ENCODE peak calls at places on chromosomes 6 and 20, in nine cellular contexts. F, Y, J, A, Z, O, M, E and P are unnamed samples. For H3K4me1, the result is how much of the 10 kb centered on the place peaks cover.

GRCh38 chr6:17986656-17987575 is 519 bp downstream of the KIF13A start:
- DNase-seq in F (peak), Y (peak), J (peak), A (peak), Z (peak), O (peak), M (peak), E (peak), P (peak)

GRCh38 chr20:1392443-1392692 is 486 bp downstream of the FKBP1A start:
- DNase-seq in F (no peak), Y (no peak), J (no peak), A (no peak), Z (no peak), O (peak), M (no peak), E (no peak), P (no peak)

GRCh38 chr6:56713285-56713684 is 70.6 kb upstream of the DST start:
- DNase-seq in F (no peak), Y (peak), J (peak), A (no peak), Z (no peak), O (peak), M (no peak), E (peak), P (peak)

GRCh38 chr6:154925130-154925529 is 70.0 kb upstream of the TIAM2 start:
- DNase-seq in F (no peak), Y (no peak), J (no peak), A (no peak), Z (no peak), O (no peak), M (no peak), E (no peak), P (no peak)

GRCh38 chr6:14883921-14884320 is 361.9 kb upstream of the JARID2 start:
- DNase-seq in F (no peak), Y (peak), J (no peak), A (no peak), Z (no peak), O (no peak), M (no peak), E (no peak), P (no peak)

GRCh38 chr6:1773697-1774096 is 164.0 kb downstream of the FOXC1 start:
- DNase-seq in F (no peak), Y (no peak), J (no peak), A (no peak), Z (no peak), O (no peak), M (no peak), E (no peak), P (no peak)

GRCh38 chr6:1605822-1606532 is 3.7 kb upstream of the FOXC1 start:
- DNase-seq in F (no peak), Y (no peak), J (no peak), A (no peak), Z (no peak), O (no peak), M (no peak), E (no peak), P (no peak)

GRCh38 chr6:158642097-158642601 is 2.4 kb downstream of the DYNLT1 start:
- DNase-seq in F (no peak), Y (no peak), J (peak), A (peak), Z (no peak), O (no peak), M (no peak), E (peak), P (no peak)

GRCh38 chr6:39411465-39411864 is 89.0 kb upstream of the KCNK16 start:
- DNase-seq in F (no peak), Y (no peak), J (no peak), A (no peak), Z (no peak), O (no peak), M (no peak), E (no peak), P (no peak)

GRCh38 chr6:1667805-1668175 is 58.1 kb downstream of the FOXC1 start:
- DNase-seq in F (no peak), Y (no peak), J (no peak), A (no peak), Z (no peak), O (no peak), M (no peak), E (no peak), P (no peak)

GRCh38 chr6:144882425-144882824 is 597.3 kb downstream of the UTRN start:
- DNase-seq in F (no peak), Y (no peak), J (no peak), A (no peak), Z (no peak), O (no peak), M (no peak), E (no peak), P (no peak)
- H3K4me1 ChIP-seq in F (under half), Y (under half), J (under half), A (under half), Z (under half), O (under half), M (under half), E (under half), P (under half)

GRCh38 chr20:14193885-14194284 is 143.5 kb downstream of the FLRT3 start:
- DNase-seq in F (no peak), Y (peak), J (no peak), A (no peak), Z (peak), O (no peak), M (no peak), E (no peak), P (no peak)
- TF ChIP-seq CTCF in F (no peak), Y (no peak), J (no peak), A (no peak), Z (no peak), O (no peak), M (no peak), E (no peak), P (no peak)

GRCh38 chr6:37242429-37243052 is 15.0 kb upstream of the TBC1D22B start:
- DNase-seq in F (peak), Y (peak), J (peak), A (no peak), Z (peak), O (no peak), M (no peak), E (peak), P (no peak)

GRCh38 chr6:37239511-37239910 is 18.1 kb upstream of the TBC1D22B start:
- DNase-seq in F (no peak), Y (no peak), J (no peak), A (no peak), Z (no peak), O (no peak), M (no peak), E (no peak), P (no peak)

GRCh38 chr6:37239950-37240713 is 17.4 kb upstream of the TBC1D22B start:
- DNase-seq in F (peak), Y (peak), J (peak), A (peak), Z (no peak), O (peak), M (peak), E (peak), P (peak)

GRCh38 chr6:37242042-37242428 is 15.5 kb upstream of the TBC1D22B start:
- DNase-seq in F (no peak), Y (no peak), J (no peak), A (no peak), Z (no peak), O (no peak), M (no peak), E (no peak), P (no peak)

GRCh38 chr6:37241131-37241530 is 16.4 kb upstream of the TBC1D22B start:
- DNase-seq in F (no peak), Y (no peak), J (no peak), A (no peak), Z (no peak), O (no peak), M (no peak), E (no peak), P (no peak)
- H3K4me1 ChIP-seq in F (half or more), Y (under half), J (half or more), A (under half), Z (half or more), O (under half), M (half or more), E (half or more), P (under half)

DNA sequence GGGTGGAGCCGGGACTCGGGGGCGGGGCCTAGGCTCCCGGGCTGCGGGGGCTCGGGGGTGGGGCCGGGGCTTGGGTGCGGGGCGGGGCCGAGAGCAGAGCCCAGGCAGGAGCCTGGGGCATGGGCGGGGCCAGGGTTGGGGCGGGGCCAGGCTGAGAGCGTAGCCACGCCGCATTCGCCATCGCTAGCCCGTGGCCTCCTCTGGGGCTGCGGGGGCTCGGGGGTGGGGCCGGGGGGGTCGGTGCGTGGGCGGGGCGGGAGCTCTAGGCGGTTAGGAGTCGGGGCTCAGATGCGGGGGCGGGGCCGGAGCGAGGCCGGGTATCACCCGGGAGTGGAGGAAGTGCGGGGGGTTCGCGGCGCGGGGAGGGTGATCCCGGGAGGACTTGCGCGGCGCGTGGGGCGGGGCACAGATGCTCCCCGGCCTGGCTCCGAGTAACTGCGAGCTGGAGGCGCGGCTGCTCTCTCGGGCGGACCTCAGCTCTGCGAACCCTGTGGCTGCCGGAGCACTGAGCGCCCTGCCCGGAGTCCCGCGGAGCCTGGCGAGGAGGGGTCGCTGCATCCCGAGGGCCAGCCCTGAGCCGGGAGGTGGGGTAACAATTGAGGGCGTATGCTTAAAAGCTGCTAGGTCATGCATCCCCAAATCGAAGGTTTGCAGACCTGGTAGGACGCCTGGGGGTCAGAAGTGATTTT is 434 bp upstream of the ECI2 start:
- DNase-seq in F (peak), Y (peak), J (peak), A (peak), Z (peak), O (peak), M (peak), E (peak), P (peak)
- TF ChIP-seq CTCF in F (peak), Y (no peak), J (no peak), A (no peak), Z (no peak), O (no peak), M (peak), E (no peak), P (no peak)

DNA sequence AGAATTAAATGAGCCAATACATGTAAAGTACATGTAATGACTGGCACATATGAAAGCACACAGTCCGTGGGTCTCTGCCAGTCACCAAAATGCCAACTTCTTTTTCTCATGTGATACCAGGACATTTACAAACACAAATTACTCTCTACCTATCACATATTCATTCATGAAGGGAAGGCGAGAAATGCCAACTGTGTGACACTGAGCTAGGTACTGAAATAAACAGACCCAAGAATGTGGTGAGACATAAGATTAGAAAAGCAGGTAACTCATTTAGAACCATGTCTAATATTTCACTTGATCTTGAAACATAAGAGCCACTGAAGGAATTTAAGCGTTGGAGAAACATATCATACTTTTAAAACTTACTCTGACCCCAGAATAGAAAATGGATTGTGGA is 41.4 kb downstream of the HBS1L start:
- DNase-seq in F (no peak), Y (no peak), J (no peak), A (no peak), Z (no peak), O (no peak), M (no peak), E (no peak), P (no peak)
- H3K4me1 ChIP-seq in F (under half), Y (under half), J (under half), A (under half), Z (under half), O (under half), M (under half), E (under half), P (under half)

DNA sequence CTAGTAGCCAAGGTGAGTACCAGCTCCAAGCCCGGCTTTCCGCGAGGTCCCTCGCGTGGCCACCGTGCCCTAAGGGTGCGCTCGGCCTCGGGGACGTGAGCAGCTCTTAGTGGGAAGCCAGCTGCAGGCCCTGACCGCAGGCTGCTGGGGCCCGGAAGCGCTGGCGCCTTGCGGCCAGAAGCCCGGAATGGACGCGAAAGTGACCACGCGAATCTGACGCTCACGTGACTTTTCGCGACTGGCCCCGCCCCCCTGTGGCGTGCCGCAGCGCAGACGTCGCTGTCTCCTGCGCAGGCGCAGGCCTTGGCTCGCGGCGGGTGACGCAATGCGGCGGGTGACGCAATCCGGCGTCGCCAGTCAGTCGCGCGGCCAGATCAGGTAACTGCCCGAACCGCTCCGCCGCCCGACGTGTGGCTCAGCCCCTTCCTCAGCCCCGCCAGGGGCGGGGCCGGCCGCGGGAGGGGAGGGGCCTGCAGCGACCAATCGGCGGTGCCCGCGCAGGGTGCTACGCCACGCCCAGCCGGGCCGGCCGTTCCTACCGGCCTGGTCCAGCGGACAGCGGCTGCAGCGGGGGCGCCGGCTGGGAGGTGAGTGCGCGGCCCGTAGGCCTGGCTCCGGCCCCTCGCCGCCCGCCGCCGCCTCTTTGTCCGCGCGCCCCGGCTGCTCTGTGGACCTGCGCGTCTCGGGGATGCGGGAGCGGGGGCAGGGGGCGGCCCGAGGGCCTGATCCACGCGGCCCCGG is at the start of gene GZF1:
- DNase-seq in F (peak), Y (peak), J (peak), A (peak), Z (peak), O (peak), M (peak), E (peak), P (peak)
- TF ChIP-seq CTCF in F (peak), Y (no peak), J (no peak), A (peak), Z (no peak), O (no peak), M (peak), E (no peak), P (peak)

GRCh38 chr20:34052414-34052813 is 58.7 kb downstream of the RALY start:
- DNase-seq in F (no peak), Y (no peak), J (no peak), A (no peak), Z (no peak), O (no peak), M (no peak), E (no peak), P (no peak)
- H3K4me1 ChIP-seq in F (under half), Y (under half), J (under half), A (under half), Z (under half), O (under half), M (half or more), E (under half), P (under half)

GRCh38 chr6:6586167-6586566 is 2.4 kb upstream of the LY86 start:
- DNase-seq in F (no peak), Y (no peak), J (no peak), A (no peak), Z (no peak), O (no peak), M (no peak), E (no peak), P (no peak)

GRCh38 chr6:6582111-6582510 is 6.4 kb upstream of the LY86 start:
- DNase-seq in F (no peak), Y (no peak), J (no peak), A (no peak), Z (no peak), O (no peak), M (no peak), E (no peak), P (no peak)

GRCh38 chr6:6583836-6584235 is 4.7 kb upstream of the LY86 start:
- DNase-seq in F (no peak), Y (peak), J (no peak), A (no peak), Z (no peak), O (no peak), M (no peak), E (no peak), P (no peak)

GRCh38 chr6:6585003-6585311 is 3.6 kb upstream of the LY86 start:
- DNase-seq in F (no peak), Y (no peak), J (no peak), A (no peak), Z (no peak), O (no peak), M (no peak), E (no peak), P (no peak)

DNA sequence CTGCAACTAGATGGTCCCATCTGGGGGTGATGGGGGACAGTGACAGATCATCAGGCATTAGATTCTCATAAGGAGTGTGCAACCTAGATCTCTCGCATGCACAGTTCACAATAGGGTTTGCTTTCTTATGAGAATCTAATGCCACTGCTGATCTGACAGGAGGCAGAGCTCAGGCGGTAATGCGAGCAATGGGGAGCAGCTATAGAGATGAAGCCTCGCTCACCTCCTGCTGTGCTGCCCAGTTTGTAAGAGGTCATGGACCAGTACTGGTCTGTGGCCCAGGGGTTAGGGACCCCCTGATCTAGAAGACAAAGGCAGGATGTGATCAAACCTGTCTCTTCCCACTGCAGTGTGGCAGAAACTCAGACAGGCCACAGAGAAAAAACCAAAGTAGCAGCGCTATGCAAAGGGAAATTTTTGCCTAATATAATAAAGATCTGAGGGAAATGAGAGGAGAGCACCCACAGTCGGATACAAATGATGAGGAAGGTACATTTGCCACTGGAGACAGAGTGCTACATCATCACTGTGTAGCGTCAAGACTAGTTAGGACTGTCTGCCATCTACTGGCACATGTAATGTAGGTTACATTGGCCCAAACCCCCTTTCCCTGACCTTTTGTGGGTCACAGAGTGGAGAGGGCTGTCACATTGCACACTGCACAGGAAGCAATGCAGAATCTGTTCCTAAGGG is 4.1 kb upstream of the LY86 start:
- DNase-seq in F (no peak), Y (no peak), J (no peak), A (no peak), Z (no peak), O (no peak), M (no peak), E (no peak), P (no peak)
- TF ChIP-seq CTCF in F (peak), Y (no peak), J (no peak), A (no peak), Z (no peak), O (no peak), M (no peak), E (no peak), P (no peak)